ENCODE peak calls at places on chromosomes 4 and X, in eight cellular contexts. One of them, this sample, is unnamed.

GRCh38 chrX:18856645-18856997 is 127.3 kb downstream of the PHKA2 start:
- DNase-seq in LoVo: no peak
- DNase-seq in GM12891: no peak
- DNase-seq in activated CD4-positive, alpha-beta T cell treated with anti-CD3 and anti-CD28 coated beads for 4 hours: no peak
- DNase-seq in M059J: no peak
- DNase-seq in globus pallidus: no peak
- DNase-seq in HFFc6: no peak
- DNase-seq in T-helper 1 cell: no peak
- DNase-seq in this sample: no peak

GRCh38 chr4:172995161-172995560 is 173.4 kb upstream of the GALNT7 start:
- DNase-seq in HFFc6: no peak
- DNase-seq in activated CD4-positive, alpha-beta T cell treated with anti-CD3 and anti-CD28 coated beads for 4 hours: no peak
- DNase-seq in M059J: no peak
- DNase-seq in globus pallidus: no peak
- DNase-seq in LoVo: no peak
- DNase-seq in T-helper 1 cell: no peak
- DNase-seq in GM12891: no peak
- DNase-seq in this sample: no peak

GRCh38 chrX:2552621-2553297 is 52.0 kb upstream of the DHRSX start:
- DNase-seq in T-helper 1 cell: no peak
- DNase-seq in LoVo: no peak
- DNase-seq in GM12891: no peak
- DNase-seq in globus pallidus: no peak
- DNase-seq in activated CD4-positive, alpha-beta T cell treated with anti-CD3 and anti-CD28 coated beads for 4 hours: no peak
- DNase-seq in M059J: peak
- DNase-seq in HFFc6: peak
- DNase-seq in this sample: no peak

GRCh38 chr4:77579406-77580076 is 26.1 kb upstream of the CXCL13 start:
- DNase-seq in LoVo: peak
- DNase-seq in GM12891: no peak
- DNase-seq in M059J: peak
- DNase-seq in T-helper 1 cell: no peak
- DNase-seq in HFFc6: peak
- DNase-seq in activated CD4-positive, alpha-beta T cell treated with anti-CD3 and anti-CD28 coated beads for 4 hours: no peak
- DNase-seq in globus pallidus: no peak
- DNase-seq in this sample: no peak

GRCh38 chrX:43655961-43656494 is at the start of gene MAOA:
- DNase-seq in M059J: peak
- DNase-seq in globus pallidus: peak
- DNase-seq in GM12891: no peak
- DNase-seq in T-helper 1 cell: peak
- DNase-seq in LoVo: peak
- DNase-seq in HFFc6: no peak
- DNase-seq in activated CD4-positive, alpha-beta T cell treated with anti-CD3 and anti-CD28 coated beads for 4 hours: peak
- DNase-seq in this sample: peak

GRCh38 chrX:70201732-70202131 is 24.4 kb downstream of the DGAT2L6 start:
- DNase-seq in HFFc6: no peak
- DNase-seq in LoVo: no peak
- DNase-seq in GM12891: no peak
- DNase-seq in activated CD4-positive, alpha-beta T cell treated with anti-CD3 and anti-CD28 coated beads for 4 hours: no peak
- DNase-seq in globus pallidus: no peak
- DNase-seq in M059J: no peak
- DNase-seq in T-helper 1 cell: no peak
- DNase-seq in this sample: no peak

GRCh38 chr4:1490011-1490905 is 84.0 kb upstream of the NKX1-1 start:
- DNase-seq in activated CD4-positive, alpha-beta T cell treated with anti-CD3 and anti-CD28 coated beads for 4 hours: no peak
- DNase-seq in globus pallidus: no peak
- DNase-seq in M059J: no peak
- DNase-seq in GM12891: no peak
- DNase-seq in HFFc6: no peak
- DNase-seq in LoVo: no peak
- DNase-seq in T-helper 1 cell: no peak
- DNase-seq in this sample: no peak

GRCh38 chr4:105896984-105897760 is 1.9 kb downstream of the NPNT start:
- DNase-seq in GM12891: no peak
- DNase-seq in globus pallidus: no peak
- DNase-seq in M059J: no peak
- DNase-seq in HFFc6: no peak
- DNase-seq in activated CD4-positive, alpha-beta T cell treated with anti-CD3 and anti-CD28 coated beads for 4 hours: no peak
- DNase-seq in T-helper 1 cell: no peak
- DNase-seq in LoVo: no peak
- DNase-seq in this sample: no peak

GRCh38 chrX:48003367-48003757 is 427 bp downstream of the ZNF182 start:
- DNase-seq in globus pallidus: no peak
- DNase-seq in LoVo: no peak
- DNase-seq in GM12891: peak
- DNase-seq in M059J: no peak
- DNase-seq in T-helper 1 cell: peak
- DNase-seq in activated CD4-positive, alpha-beta T cell treated with anti-CD3 and anti-CD28 coated beads for 4 hours: no peak
- DNase-seq in HFFc6: no peak
- DNase-seq in this sample: no peak

GRCh38 chr4:152771736-152772533 is 7.6 kb downstream of the TIGD4 start:
- DNase-seq in globus pallidus: peak
- DNase-seq in HFFc6: no peak
- DNase-seq in M059J: no peak
- DNase-seq in T-helper 1 cell: no peak
- DNase-seq in GM12891: no peak
- DNase-seq in LoVo: no peak
- DNase-seq in activated CD4-positive, alpha-beta T cell treated with anti-CD3 and anti-CD28 coated beads for 4 hours: no peak
- DNase-seq in this sample: no peak

GRCh38 chrX:43481601-43482000 is 174.5 kb upstream of the MAOA start:
- DNase-seq in LoVo: no peak
- DNase-seq in globus pallidus: no peak
- DNase-seq in activated CD4-positive, alpha-beta T cell treated with anti-CD3 and anti-CD28 coated beads for 4 hours: no peak
- DNase-seq in M059J: no peak
- DNase-seq in GM12891: no peak
- DNase-seq in HFFc6: no peak
- DNase-seq in T-helper 1 cell: no peak
- DNase-seq in this sample: no peak

GRCh38 chr4:110610940-110611785 is 11.7 kb downstream of the PITX2 start:
- DNase-seq in GM12891: no peak
- DNase-seq in T-helper 1 cell: no peak
- DNase-seq in HFFc6: no peak
- DNase-seq in globus pallidus: no peak
- DNase-seq in activated CD4-positive, alpha-beta T cell treated with anti-CD3 and anti-CD28 coated beads for 4 hours: no peak
- DNase-seq in M059J: no peak
- DNase-seq in LoVo: peak
- DNase-seq in this sample: no peak

GRCh38 chrX:15405846-15406245 is 21.6 kb upstream of the VEGFD start:
- DNase-seq in T-helper 1 cell: no peak
- DNase-seq in HFFc6: no peak
- DNase-seq in GM12891: no peak
- DNase-seq in M059J: no peak
- DNase-seq in activated CD4-positive, alpha-beta T cell treated with anti-CD3 and anti-CD28 coated beads for 4 hours: no peak
- DNase-seq in globus pallidus: no peak
- DNase-seq in LoVo: no peak
- DNase-seq in this sample: no peak

GRCh38 chr4:111693754-111694153 is 451.5 kb upstream of the FAM241A start:
- DNase-seq in GM12891: no peak
- DNase-seq in M059J: no peak
- DNase-seq in T-helper 1 cell: no peak
- DNase-seq in activated CD4-positive, alpha-beta T cell treated with anti-CD3 and anti-CD28 coated beads for 4 hours: no peak
- DNase-seq in HFFc6: no peak
- DNase-seq in LoVo: no peak
- DNase-seq in globus pallidus: no peak
- DNase-seq in this sample: no peak

GRCh38 chr4:7044415-7044930 is 1.3 kb downstream of the TADA2B start:
- DNase-seq in HFFc6: peak
- DNase-seq in globus pallidus: no peak
- DNase-seq in T-helper 1 cell: no peak
- DNase-seq in GM12891: no peak
- DNase-seq in LoVo: no peak
- DNase-seq in activated CD4-positive, alpha-beta T cell treated with anti-CD3 and anti-CD28 coated beads for 4 hours: no peak
- DNase-seq in M059J: no peak
- DNase-seq in this sample: no peak

GRCh38 chrX:29634516-29634915 is 580.8 kb upstream of the MAGEB2 start:
- DNase-seq in globus pallidus: peak
- DNase-seq in T-helper 1 cell: no peak
- DNase-seq in activated CD4-positive, alpha-beta T cell treated with anti-CD3 and anti-CD28 coated beads for 4 hours: no peak
- DNase-seq in GM12891: no peak
- DNase-seq in LoVo: no peak
- DNase-seq in M059J: peak
- DNase-seq in HFFc6: no peak
- DNase-seq in this sample: no peak

GRCh38 chrX:80431502-80431832 is 11.2 kb downstream of the TENT5D start:
- DNase-seq in activated CD4-positive, alpha-beta T cell treated with anti-CD3 and anti-CD28 coated beads for 4 hours: no peak
- DNase-seq in globus pallidus: no peak
- DNase-seq in T-helper 1 cell: no peak
- DNase-seq in GM12891: no peak
- DNase-seq in HFFc6: no peak
- DNase-seq in LoVo: no peak
- DNase-seq in M059J: no peak
- DNase-seq in this sample: no peak

GRCh38 chr4:127196656-127197352 is 436.0 kb upstream of the INTU start:
- DNase-seq in HFFc6: no peak
- DNase-seq in globus pallidus: peak
- DNase-seq in T-helper 1 cell: no peak
- DNase-seq in GM12891: no peak
- DNase-seq in LoVo: no peak
- DNase-seq in activated CD4-positive, alpha-beta T cell treated with anti-CD3 and anti-CD28 coated beads for 4 hours: no peak
- DNase-seq in M059J: no peak
- DNase-seq in this sample: no peak

GRCh38 chr4:81030617-81031388 is at the start of gene BMP3:
- DNase-seq in activated CD4-positive, alpha-beta T cell treated with anti-CD3 and anti-CD28 coated beads for 4 hours: no peak
- DNase-seq in GM12891: peak
- DNase-seq in HFFc6: no peak
- DNase-seq in globus pallidus: no peak
- DNase-seq in M059J: no peak
- DNase-seq in T-helper 1 cell: no peak
- DNase-seq in LoVo: no peak
- DNase-seq in this sample: no peak

GRCh38 chr4:186808635-186809018 is 85.0 kb upstream of the FAT1 start:
- DNase-seq in GM12891: no peak
- DNase-seq in globus pallidus: no peak
- DNase-seq in LoVo: peak
- DNase-seq in activated CD4-positive, alpha-beta T cell treated with anti-CD3 and anti-CD28 coated beads for 4 hours: no peak
- DNase-seq in HFFc6: peak
- DNase-seq in T-helper 1 cell: no peak
- DNase-seq in M059J: peak
- DNase-seq in this sample: no peak

GRCh38 chr4:183163135-183163534 is 64.1 kb downstream of the WWC2 start:
- DNase-seq in T-helper 1 cell: no peak
- DNase-seq in M059J: no peak
- DNase-seq in LoVo: no peak
- DNase-seq in GM12891: no peak
- DNase-seq in HFFc6: no peak
- DNase-seq in activated CD4-positive, alpha-beta T cell treated with anti-CD3 and anti-CD28 coated beads for 4 hours: no peak
- DNase-seq in globus pallidus: no peak
- DNase-seq in this sample: no peak

GRCh38 chrX:31266172-31267076 is 194.6 kb upstream of the FTHL17 start:
- DNase-seq in T-helper 1 cell: peak
- DNase-seq in LoVo: no peak
- DNase-seq in HFFc6: no peak
- DNase-seq in M059J: peak
- DNase-seq in GM12891: peak
- DNase-seq in activated CD4-positive, alpha-beta T cell treated with anti-CD3 and anti-CD28 coated beads for 4 hours: no peak
- DNase-seq in globus pallidus: no peak
- DNase-seq in this sample: peak

GRCh38 chr4:39348371-39349265 is 17.5 kb downstream of the RFC1 start:
- DNase-seq in T-helper 1 cell: no peak
- DNase-seq in LoVo: no peak
- DNase-seq in activated CD4-positive, alpha-beta T cell treated with anti-CD3 and anti-CD28 coated beads for 4 hours: no peak
- DNase-seq in globus pallidus: no peak
- DNase-seq in GM12891: no peak
- DNase-seq in HFFc6: peak
- DNase-seq in M059J: peak
- DNase-seq in this sample: no peak

GRCh38 chr4:73964862-73965611 is 16.8 kb downstream of the PF4 start:
- DNase-seq in activated CD4-positive, alpha-beta T cell treated with anti-CD3 and anti-CD28 coated beads for 4 hours: no peak
- DNase-seq in globus pallidus: no peak
- DNase-seq in GM12891: no peak
- DNase-seq in HFFc6: no peak
- DNase-seq in LoVo: no peak
- DNase-seq in T-helper 1 cell: no peak
- DNase-seq in M059J: peak
- DNase-seq in this sample: no peak

GRCh38 chr4:110411599-110412011 is 64.3 kb upstream of the ENPEP start:
- DNase-seq in HFFc6: no peak
- DNase-seq in globus pallidus: no peak
- DNase-seq in T-helper 1 cell: no peak
- DNase-seq in LoVo: peak
- DNase-seq in activated CD4-positive, alpha-beta T cell treated with anti-CD3 and anti-CD28 coated beads for 4 hours: no peak
- DNase-seq in M059J: no peak
- DNase-seq in GM12891: no peak
- DNase-seq in this sample: no peak

GRCh38 chrX:150730719-150731118 is 37.5 kb downstream of the MTMR1 start:
- DNase-seq in M059J: no peak
- DNase-seq in globus pallidus: no peak
- DNase-seq in LoVo: no peak
- DNase-seq in GM12891: no peak
- DNase-seq in activated CD4-positive, alpha-beta T cell treated with anti-CD3 and anti-CD28 coated beads for 4 hours: no peak
- DNase-seq in HFFc6: peak
- DNase-seq in T-helper 1 cell: no peak
- DNase-seq in this sample: no peak

GRCh38 chr4:158356331-158356730 is 146.0 kb downstream of the TMEM144 start:
- DNase-seq in HFFc6: no peak
- DNase-seq in M059J: peak
- DNase-seq in LoVo: no peak
- DNase-seq in T-helper 1 cell: no peak
- DNase-seq in activated CD4-positive, alpha-beta T cell treated with anti-CD3 and anti-CD28 coated beads for 4 hours: no peak
- DNase-seq in GM12891: no peak
- DNase-seq in globus pallidus: no peak
- DNase-seq in this sample: no peak

GRCh38 chr4:128130621-128131020 is 69.5 kb downstream of the LARP1B start:
- DNase-seq in activated CD4-positive, alpha-beta T cell treated with anti-CD3 and anti-CD28 coated beads for 4 hours: no peak
- DNase-seq in LoVo: no peak
- DNase-seq in T-helper 1 cell: no peak
- DNase-seq in HFFc6: no peak
- DNase-seq in GM12891: no peak
- DNase-seq in globus pallidus: no peak
- DNase-seq in M059J: peak
- DNase-seq in this sample: no peak

GRCh38 chr4:106019771-106020170 is 124.5 kb downstream of the NPNT start:
- DNase-seq in LoVo: no peak
- DNase-seq in GM12891: no peak
- DNase-seq in globus pallidus: no peak
- DNase-seq in HFFc6: peak
- DNase-seq in T-helper 1 cell: no peak
- DNase-seq in activated CD4-positive, alpha-beta T cell treated with anti-CD3 and anti-CD28 coated beads for 4 hours: no peak
- DNase-seq in M059J: peak
- DNase-seq in this sample: no peak